ENCODE peak calls at places on chromosomes 5 and 9, in six cellular contexts. E is mesendoderm, N is H1, K is IMR-90, Y is neuronal stem cell, G is mesenchymal stem cell. C is an unnamed sample.

GRCh38 chr5:95446560-95447221 is 55.5 kb downstream of the FAM81B start:
- DNase-seq in E (peak), K (peak), G (peak), N (no peak), Y (no peak), C (no peak)

GRCh38 chr5:39541920-39542319 is 117.1 kb upstream of the DAB2 start:
- DNase-seq in K (peak), E (no peak), N (no peak), G (no peak), Y (no peak), C (no peak)

GRCh38 chr9:6645153-6646027 is at the start of gene GLDC:
- DNase-seq in E (peak), Y (peak), N (peak), G (no peak), K (no peak), C (peak)

GRCh38 chr5:135119497-135119896 is 85.5 kb upstream of the PITX1 start:
- DNase-seq in E (no peak), G (no peak), K (no peak), Y (no peak), N (no peak), C (no peak)

GRCh38 chr9:20623021-20623747 is 885 bp upstream of the MLLT3 start:
- DNase-seq in E (peak), N (peak), K (peak), Y (peak), G (peak), C (no peak)

GRCh38 chr5:120314201-120314600 is 149.9 kb upstream of the PRR16 start:
- DNase-seq in K (peak), Y (no peak), G (no peak), E (no peak), N (no peak), C (no peak)

GRCh38 chr9:86122309-86122708 is 23.0 kb upstream of the GOLM1 start:
- DNase-seq in Y (no peak), K (no peak), N (no peak), E (peak), G (no peak), C (peak)

GRCh38 chr5:133319905-133320520 is 268.2 kb downstream of the HSPA4 start:
- DNase-seq in G (no peak), K (no peak), N (no peak), E (peak), Y (no peak), C (no peak)

GRCh38 chr5:27217977-27218376 is 179.6 kb upstream of the CDH9 start:
- DNase-seq in N (no peak), E (no peak), G (no peak), Y (no peak), K (no peak), C (no peak)

GRCh38 chr9:114098660-114099522 is at the start of gene KIF12:
- DNase-seq in N (peak), G (no peak), Y (peak), E (peak), K (no peak), C (peak)

GRCh38 chr5:39076757-39077475 is 2.7 kb upstream of the RICTOR start:
- DNase-seq in N (no peak), G (peak), K (peak), E (no peak), Y (no peak), C (no peak)

GRCh38 chr5:56693220-56693579 is 122.1 kb upstream of the MAP3K1 start:
- DNase-seq in E (no peak), N (no peak), Y (no peak), K (no peak), G (no peak), C (no peak)

GRCh38 chr5:178431063-178431776 is 159.0 kb downstream of the COL23A1 start:
- DNase-seq in K (no peak), Y (no peak), N (no peak), G (no peak), E (no peak), C (no peak)

GRCh38 chr5:69485471-69485870 is 7.1 kb upstream of the OCLN start:
- DNase-seq in K (no peak), G (no peak), E (no peak), N (no peak), Y (no peak), C (no peak)

GRCh38 chr5:170493028-170493820 is 10.6 kb upstream of the KCNIP1 start:
- DNase-seq in E (no peak), G (no peak), N (no peak), Y (no peak), K (no peak), C (no peak)
- H2BK15ac ChIP-seq in E (no peak), G (no peak), N (no peak), Y (no peak), K (no peak), C (no peak)

GRCh38 chr5:168740055-168740820 is 161.1 kb upstream of the PANK3 start:
- DNase-seq in K (no peak), G (no peak), E (no peak), Y (no peak), N (no peak), C (no peak)

GRCh38 chr5:168734119-168734518 is 155.0 kb upstream of the PANK3 start:
- DNase-seq in K (no peak), G (no peak), E (no peak), Y (no peak), N (no peak), C (no peak)

GRCh38 chr5:168736201-168736940 is 157.2 kb upstream of the PANK3 start:
- DNase-seq in G (no peak), Y (no peak), K (no peak), E (no peak), N (no peak), C (no peak)

GRCh38 chr5:168734657-168735344 is 155.6 kb upstream of the PANK3 start:
- DNase-seq in E (no peak), Y (no peak), G (peak), N (no peak), K (peak), C (no peak)

DNA sequence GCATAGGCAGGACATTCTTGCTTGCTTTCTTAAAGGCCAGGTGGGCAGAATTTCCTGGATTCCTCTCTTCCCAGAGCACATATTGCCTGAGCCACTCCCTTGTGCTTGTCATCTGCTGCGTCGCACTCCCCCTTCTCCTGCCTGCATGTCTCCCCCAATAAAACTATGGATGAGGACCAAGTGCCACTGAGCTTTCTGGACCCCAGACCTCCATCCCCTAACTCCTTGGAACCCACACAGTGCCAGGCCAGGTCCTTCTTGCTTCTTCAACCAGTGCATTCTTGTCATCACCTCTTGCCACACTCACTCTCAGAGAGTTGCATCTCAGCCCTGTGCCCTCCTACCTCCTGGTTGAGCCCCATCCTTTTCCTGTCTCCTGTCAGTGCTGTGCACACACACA is 157.9 kb upstream of the PANK3 start:
- DNase-seq in E (no peak), Y (no peak), G (no peak), K (no peak), N (no peak), C (no peak)
- H3K23ac ChIP-seq in E (no peak), Y (no peak), G (no peak), K (no peak), N (no peak), C (no peak)

GRCh38 chr9:131280660-131281059 is 4.3 kb upstream of the FAM78A start:
- DNase-seq in Y (no peak), K (no peak), E (no peak), N (no peak), G (no peak), C (no peak)
- H2BK15ac ChIP-seq in Y (peak), K (no peak), E (no peak), N (no peak), G (no peak), C (no peak)

GRCh38 chr5:76555717-76556116 is 67.5 kb downstream of the F2RL2 start:
- DNase-seq in E (no peak), G (no peak), Y (no peak), N (no peak), K (no peak), C (no peak)
- H3K23ac ChIP-seq in E (no peak), G (no peak), Y (no peak), N (no peak), K (no peak), C (no peak)

GRCh38 chr5:33270671-33271070 is 170.1 kb upstream of the TARS1 start:
- DNase-seq in N (no peak), K (no peak), E (no peak), G (no peak), Y (no peak), C (no peak)

GRCh38 chr5:33271606-33272005 is 169.2 kb upstream of the TARS1 start:
- DNase-seq in E (no peak), G (no peak), Y (no peak), N (no peak), K (peak), C (no peak)

GRCh38 chr5:33273985-33274384 is 166.8 kb upstream of the TARS1 start:
- DNase-seq in Y (no peak), E (no peak), G (no peak), K (no peak), N (no peak), C (no peak)

GRCh38 chr5:33275391-33275790 is 165.4 kb upstream of the TARS1 start:
- DNase-seq in E (no peak), K (no peak), G (peak), N (no peak), Y (no peak), C (no peak)

GRCh38 chr5:33272288-33272687 is 168.5 kb upstream of the TARS1 start:
- DNase-seq in K (peak), Y (no peak), E (no peak), N (no peak), G (peak), C (no peak)
- H2BK15ac ChIP-seq in K (no peak), Y (no peak), E (no peak), N (no peak), G (no peak), C (no peak)

GRCh38 chr5:59003124-59003523 is 420.2 kb downstream of the RAB3C start:
- DNase-seq in G (no peak), N (no peak), K (no peak), E (no peak), Y (no peak), C (no peak)
- H3K23ac ChIP-seq in G (no peak), N (no peak), K (no peak), E (no peak), Y (no peak), C (no peak)

GRCh38 chr5:147455321-147455720 is 54.5 kb downstream of the DPYSL3 start:
- DNase-seq in E (peak), N (no peak), K (peak), Y (no peak), G (peak), C (no peak)

GRCh38 chr5:147460380-147460779 is 49.5 kb downstream of the DPYSL3 start:
- DNase-seq in K (no peak), E (peak), Y (no peak), G (no peak), N (no peak), C (no peak)

GRCh38 chr5:147461915-147462314 is 48.0 kb downstream of the DPYSL3 start:
- DNase-seq in N (no peak), K (peak), G (peak), E (no peak), Y (no peak), C (no peak)

GRCh38 chr5:147455822-147456221 is 54.0 kb downstream of the DPYSL3 start:
- DNase-seq in K (no peak), N (no peak), E (no peak), Y (no peak), G (peak), C (no peak)

DNA sequence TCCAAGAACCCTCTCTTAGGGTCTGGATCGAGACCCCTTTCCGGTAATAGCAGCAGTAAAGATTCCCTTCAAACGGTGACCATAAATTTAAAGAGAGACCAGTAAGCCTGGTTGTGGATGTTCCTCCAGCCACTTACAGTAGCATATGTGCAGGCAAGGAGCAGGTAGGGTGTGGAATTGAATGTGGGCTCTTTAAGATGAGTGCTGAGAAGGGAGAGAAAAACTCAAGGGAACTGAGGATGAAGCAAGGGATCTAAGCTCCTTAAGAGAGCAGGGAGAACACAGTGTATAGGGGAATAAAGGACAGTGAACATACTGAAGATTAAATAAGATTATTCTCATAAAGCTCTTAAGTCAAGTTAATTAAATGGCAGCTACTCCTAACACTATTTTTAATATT is 51.3 kb downstream of the DPYSL3 start:
- DNase-seq in K (no peak), G (no peak), Y (no peak), N (no peak), E (no peak), C (no peak)
- H2BK15ac ChIP-seq in K (peak), G (no peak), Y (no peak), N (no peak), E (no peak), C (no peak)

C was measured in H9.